ENCODE peak calls at places on chromosome 9, in nine cellular contexts. One of them, this sample, is unnamed. For H3K27me3, the result is how much of the 10 kb centered on the place peaks cover.

GRCh38 chr9:132752877-132753592 is 82.8 kb downstream of the GTF3C4 start:
- DNase-seq in heart right ventricle: no peak
- DNase-seq in right atrium auricular region: no peak
- DNase-seq in cardiac muscle cell: no peak
- DNase-seq in kidney epithelial cell: no peak
- DNase-seq in Peyer's patch: no peak
- DNase-seq in IMR-90: no peak
- DNase-seq in HL-60: no peak
- DNase-seq in ascending aorta: no peak
- DNase-seq in this sample: no peak

GRCh38 chr9:109317311-109317978 is 3.4 kb downstream of the EPB41L4B start:
- DNase-seq in heart right ventricle: no peak
- DNase-seq in right atrium auricular region: no peak
- DNase-seq in cardiac muscle cell: no peak
- DNase-seq in kidney epithelial cell: no peak
- DNase-seq in Peyer's patch: no peak
- DNase-seq in IMR-90: no peak
- DNase-seq in HL-60: no peak
- DNase-seq in ascending aorta: no peak
- DNase-seq in this sample: no peak

GRCh38 chr9:112743216-112743835 is 7.2 kb upstream of the SNX30 start:
- DNase-seq in heart right ventricle: no peak
- DNase-seq in right atrium auricular region: no peak
- DNase-seq in cardiac muscle cell: no peak
- DNase-seq in kidney epithelial cell: no peak
- DNase-seq in Peyer's patch: no peak
- DNase-seq in IMR-90: no peak
- DNase-seq in HL-60: no peak
- DNase-seq in ascending aorta: no peak
- DNase-seq in this sample: no peak

GRCh38 chr9:93301911-93302525 is 118.1 kb downstream of the WNK2 start:
- DNase-seq in heart right ventricle: no peak
- DNase-seq in right atrium auricular region: no peak
- DNase-seq in cardiac muscle cell: no peak
- DNase-seq in kidney epithelial cell: no peak
- DNase-seq in Peyer's patch: peak
- DNase-seq in IMR-90: no peak
- DNase-seq in HL-60: no peak
- DNase-seq in ascending aorta: no peak
- DNase-seq in this sample: no peak

GRCh38 chr9:100499460-100499859 is 26.5 kb downstream of the TMEFF1 start:
- DNase-seq in heart right ventricle: no peak
- DNase-seq in right atrium auricular region: no peak
- DNase-seq in cardiac muscle cell: no peak
- DNase-seq in kidney epithelial cell: no peak
- DNase-seq in Peyer's patch: no peak
- DNase-seq in IMR-90: no peak
- DNase-seq in HL-60: no peak
- DNase-seq in ascending aorta: no peak
- DNase-seq in this sample: no peak

GRCh38 chr9:124352616-124353015 is 62.6 kb downstream of the PSMB7 start:
- DNase-seq in heart right ventricle: no peak
- DNase-seq in right atrium auricular region: no peak
- DNase-seq in cardiac muscle cell: no peak
- DNase-seq in kidney epithelial cell: no peak
- DNase-seq in Peyer's patch: no peak
- DNase-seq in IMR-90: peak
- DNase-seq in HL-60: no peak
- DNase-seq in ascending aorta: no peak
- DNase-seq in this sample: no peak

GRCh38 chr9:137397675-137398423 is 25.1 kb downstream of the EXD3 start:
- DNase-seq in heart right ventricle: no peak
- DNase-seq in right atrium auricular region: no peak
- DNase-seq in cardiac muscle cell: no peak
- DNase-seq in kidney epithelial cell: no peak
- DNase-seq in Peyer's patch: no peak
- DNase-seq in IMR-90: no peak
- DNase-seq in HL-60: no peak
- DNase-seq in ascending aorta: no peak
- DNase-seq in this sample: no peak

GRCh38 chr9:131028931-131029573 is 20.1 kb downstream of the LAMC3 start:
- DNase-seq in heart right ventricle: no peak
- DNase-seq in right atrium auricular region: no peak
- DNase-seq in cardiac muscle cell: no peak
- DNase-seq in kidney epithelial cell: no peak
- DNase-seq in Peyer's patch: peak
- DNase-seq in IMR-90: no peak
- DNase-seq in HL-60: no peak
- DNase-seq in ascending aorta: no peak
- DNase-seq in this sample: no peak

GRCh38 chr9:129352157-129352870 is 174.3 kb upstream of the IER5L start:
- DNase-seq in heart right ventricle: no peak
- DNase-seq in right atrium auricular region: no peak
- DNase-seq in cardiac muscle cell: peak
- DNase-seq in kidney epithelial cell: no peak
- DNase-seq in Peyer's patch: no peak
- DNase-seq in IMR-90: no peak
- DNase-seq in HL-60: no peak
- DNase-seq in ascending aorta: no peak
- DNase-seq in this sample: no peak

GRCh38 chr9:4553951-4554381 is 63.7 kb downstream of the SLC1A1 start:
- DNase-seq in heart right ventricle: no peak
- DNase-seq in right atrium auricular region: no peak
- DNase-seq in cardiac muscle cell: peak
- DNase-seq in kidney epithelial cell: no peak
- DNase-seq in Peyer's patch: no peak
- DNase-seq in IMR-90: peak
- DNase-seq in HL-60: no peak
- DNase-seq in ascending aorta: no peak
- DNase-seq in this sample: no peak

GRCh38 chr9:91676042-91676441 is 252.4 kb upstream of the NFIL3 start:
- DNase-seq in heart right ventricle: no peak
- DNase-seq in right atrium auricular region: peak
- DNase-seq in cardiac muscle cell: peak
- DNase-seq in kidney epithelial cell: no peak
- DNase-seq in Peyer's patch: no peak
- DNase-seq in IMR-90: no peak
- DNase-seq in HL-60: no peak
- DNase-seq in ascending aorta: no peak
- DNase-seq in this sample: no peak

GRCh38 chr9:70260007-70260443 is 1.2 kb downstream of the SMC5 start:
- DNase-seq in heart right ventricle: no peak
- DNase-seq in right atrium auricular region: no peak
- DNase-seq in cardiac muscle cell: no peak
- DNase-seq in kidney epithelial cell: no peak
- DNase-seq in Peyer's patch: no peak
- DNase-seq in IMR-90: no peak
- DNase-seq in HL-60: no peak
- DNase-seq in ascending aorta: no peak
- DNase-seq in this sample: no peak

GRCh38 chr9:79610019-79610760 is 38.4 kb downstream of the TLE4 start:
- DNase-seq in heart right ventricle: no peak
- DNase-seq in right atrium auricular region: no peak
- DNase-seq in cardiac muscle cell: no peak
- DNase-seq in kidney epithelial cell: peak
- DNase-seq in Peyer's patch: no peak
- DNase-seq in IMR-90: peak
- DNase-seq in HL-60: no peak
- DNase-seq in ascending aorta: no peak
- DNase-seq in this sample: peak

GRCh38 chr9:93229636-93230035 is 45.7 kb downstream of the WNK2 start:
- DNase-seq in heart right ventricle: no peak
- DNase-seq in right atrium auricular region: no peak
- DNase-seq in cardiac muscle cell: no peak
- DNase-seq in kidney epithelial cell: no peak
- DNase-seq in Peyer's patch: no peak
- DNase-seq in IMR-90: no peak
- DNase-seq in HL-60: no peak
- DNase-seq in ascending aorta: no peak
- DNase-seq in this sample: no peak

GRCh38 chr9:99832558-99832864 is 10.8 kb downstream of the NR4A3 start:
- DNase-seq in heart right ventricle: no peak
- DNase-seq in right atrium auricular region: no peak
- DNase-seq in cardiac muscle cell: no peak
- DNase-seq in kidney epithelial cell: no peak
- DNase-seq in Peyer's patch: no peak
- DNase-seq in IMR-90: no peak
- DNase-seq in HL-60: no peak
- DNase-seq in ascending aorta: no peak
- DNase-seq in this sample: no peak

GRCh38 chr9:86126998-86127972 is 27.9 kb upstream of the GOLM1 start:
- DNase-seq in heart right ventricle: peak
- DNase-seq in right atrium auricular region: peak
- DNase-seq in cardiac muscle cell: peak
- DNase-seq in kidney epithelial cell: peak
- DNase-seq in Peyer's patch: peak
- DNase-seq in IMR-90: peak
- DNase-seq in HL-60: no peak
- DNase-seq in ascending aorta: peak
- DNase-seq in this sample: peak

GRCh38 chr9:86843182-86843581 is 104.1 kb downstream of the GAS1 start:
- DNase-seq in heart right ventricle: peak
- DNase-seq in right atrium auricular region: no peak
- DNase-seq in cardiac muscle cell: peak
- DNase-seq in kidney epithelial cell: peak
- DNase-seq in Peyer's patch: no peak
- DNase-seq in IMR-90: peak
- DNase-seq in HL-60: no peak
- DNase-seq in ascending aorta: no peak
- DNase-seq in this sample: no peak

GRCh38 chr9:105633373-105633772 is 28.9 kb upstream of the TAL2 start:
- DNase-seq in heart right ventricle: no peak
- DNase-seq in right atrium auricular region: no peak
- DNase-seq in cardiac muscle cell: no peak
- DNase-seq in kidney epithelial cell: no peak
- DNase-seq in Peyer's patch: no peak
- DNase-seq in IMR-90: no peak
- DNase-seq in HL-60: no peak
- DNase-seq in ascending aorta: no peak
- DNase-seq in this sample: no peak

GRCh38 chr9:105632807-105633206 is 29.4 kb upstream of the TAL2 start:
- DNase-seq in heart right ventricle: no peak
- DNase-seq in right atrium auricular region: no peak
- DNase-seq in cardiac muscle cell: no peak
- DNase-seq in kidney epithelial cell: no peak
- DNase-seq in Peyer's patch: no peak
- DNase-seq in IMR-90: no peak
- DNase-seq in HL-60: no peak
- DNase-seq in ascending aorta: no peak
- DNase-seq in this sample: no peak

GRCh38 chr9:105639936-105640335 is 22.3 kb upstream of the TAL2 start:
- DNase-seq in heart right ventricle: no peak
- DNase-seq in right atrium auricular region: no peak
- DNase-seq in cardiac muscle cell: no peak
- DNase-seq in kidney epithelial cell: no peak
- DNase-seq in Peyer's patch: no peak
- DNase-seq in IMR-90: no peak
- DNase-seq in HL-60: no peak
- DNase-seq in ascending aorta: no peak
- DNase-seq in this sample: no peak

GRCh38 chr9:105636331-105636730 is 25.9 kb upstream of the TAL2 start:
- DNase-seq in heart right ventricle: no peak
- DNase-seq in right atrium auricular region: no peak
- DNase-seq in cardiac muscle cell: no peak
- DNase-seq in kidney epithelial cell: no peak
- DNase-seq in Peyer's patch: no peak
- DNase-seq in IMR-90: peak
- DNase-seq in HL-60: no peak
- DNase-seq in ascending aorta: no peak
- DNase-seq in this sample: no peak

DNA sequence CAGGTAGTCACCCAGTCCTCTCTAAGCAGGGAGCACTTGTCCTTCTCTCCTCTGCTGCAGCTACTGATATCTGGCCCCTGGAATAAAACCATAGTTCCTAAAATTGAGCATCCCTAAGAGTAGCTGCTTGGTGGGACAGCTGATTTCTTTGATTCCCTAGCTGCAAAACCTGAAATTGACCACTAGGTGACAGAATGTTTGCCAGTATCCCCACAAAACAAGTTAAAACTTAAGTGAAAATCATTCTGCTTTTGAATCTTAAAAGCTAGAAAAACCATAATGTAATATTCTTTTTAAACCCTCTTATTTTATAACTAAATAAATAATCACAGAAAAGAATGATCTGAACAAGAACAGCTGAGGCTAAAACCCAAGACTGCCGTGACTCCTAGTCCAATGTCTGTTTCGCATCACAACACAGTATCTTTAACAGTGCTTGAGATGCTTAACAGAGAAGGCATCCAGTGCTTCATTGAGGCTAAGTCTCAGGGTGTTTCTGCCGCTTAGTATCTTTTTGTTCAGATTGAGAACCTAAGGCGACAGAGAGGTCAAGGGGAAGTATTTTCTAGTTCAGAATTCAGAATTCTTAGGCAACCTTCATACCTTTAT is 24.4 kb upstream of the TAL2 start:
- DNase-seq in heart right ventricle: no peak
- DNase-seq in right atrium auricular region: no peak
- DNase-seq in cardiac muscle cell: peak
- DNase-seq in kidney epithelial cell: no peak
- DNase-seq in Peyer's patch: no peak
- DNase-seq in IMR-90: peak
- DNase-seq in HL-60: no peak
- DNase-seq in ascending aorta: no peak
- DNase-seq in this sample: no peak
- TF ChIP-seq CTCF in heart right ventricle: no peak
- TF ChIP-seq CTCF in right atrium auricular region: no peak
- TF ChIP-seq CTCF in cardiac muscle cell: peak
- TF ChIP-seq CTCF in kidney epithelial cell: peak
- TF ChIP-seq CTCF in Peyer's patch: peak
- TF ChIP-seq CTCF in IMR-90: peak
- TF ChIP-seq CTCF in HL-60: peak
- TF ChIP-seq CTCF in ascending aorta: no peak
- TF ChIP-seq CTCF in this sample: peak

GRCh38 chr9:114007991-114008666 is 70.0 kb downstream of the AMBP start:
- DNase-seq in heart right ventricle: peak
- DNase-seq in right atrium auricular region: peak
- DNase-seq in cardiac muscle cell: no peak
- DNase-seq in kidney epithelial cell: no peak
- DNase-seq in Peyer's patch: no peak
- DNase-seq in IMR-90: no peak
- DNase-seq in HL-60: no peak
- DNase-seq in ascending aorta: no peak
- DNase-seq in this sample: no peak
- H3K27me3 ChIP-seq in heart right ventricle: under half
- H3K27me3 ChIP-seq in right atrium auricular region: under half
- H3K27me3 ChIP-seq in cardiac muscle cell: under half
- H3K27me3 ChIP-seq in kidney epithelial cell: under half
- H3K27me3 ChIP-seq in Peyer's patch: under half
- H3K27me3 ChIP-seq in IMR-90: under half
- H3K27me3 ChIP-seq in HL-60: under half
- H3K27me3 ChIP-seq in ascending aorta: under half
- H3K27me3 ChIP-seq in this sample: under half

GRCh38 chr9:135974220-135974573 is 13.0 kb upstream of the UBAC1 start:
- DNase-seq in heart right ventricle: no peak
- DNase-seq in right atrium auricular region: no peak
- DNase-seq in cardiac muscle cell: no peak
- DNase-seq in kidney epithelial cell: no peak
- DNase-seq in Peyer's patch: no peak
- DNase-seq in IMR-90: no peak
- DNase-seq in HL-60: no peak
- DNase-seq in ascending aorta: no peak
- DNase-seq in this sample: no peak
- TF ChIP-seq CTCF in heart right ventricle: peak
- TF ChIP-seq CTCF in right atrium auricular region: no peak
- TF ChIP-seq CTCF in cardiac muscle cell: peak
- TF ChIP-seq CTCF in kidney epithelial cell: no peak
- TF ChIP-seq CTCF in Peyer's patch: no peak
- TF ChIP-seq CTCF in IMR-90: no peak
- TF ChIP-seq CTCF in HL-60: no peak
- TF ChIP-seq CTCF in ascending aorta: no peak
- TF ChIP-seq CTCF in this sample: no peak

GRCh38 chr9:118401551-118401950 is 697.3 kb downstream of the TLR4 start:
- DNase-seq in heart right ventricle: no peak
- DNase-seq in right atrium auricular region: no peak
- DNase-seq in cardiac muscle cell: no peak
- DNase-seq in kidney epithelial cell: no peak
- DNase-seq in Peyer's patch: no peak
- DNase-seq in IMR-90: no peak
- DNase-seq in HL-60: no peak
- DNase-seq in ascending aorta: no peak
- DNase-seq in this sample: no peak
- H3K27me3 ChIP-seq in heart right ventricle: under half
- H3K27me3 ChIP-seq in right atrium auricular region: under half
- H3K27me3 ChIP-seq in cardiac muscle cell: under half
- H3K27me3 ChIP-seq in kidney epithelial cell: under half
- H3K27me3 ChIP-seq in Peyer's patch: under half
- H3K27me3 ChIP-seq in IMR-90: under half
- H3K27me3 ChIP-seq in HL-60: under half
- H3K27me3 ChIP-seq in ascending aorta: under half
- H3K27me3 ChIP-seq in this sample: under half

This sample was measured in BJ.